ENCODE peak calls at places on chromosomes 11 and 22, in five cellular contexts. C is SK-N-SH, G is GM12878, J is H1, U is K562. F is an unnamed sample.

GRCh38 chr22:37951305-37951704 is 2.1 kb downstream of the C22orf23 start:
- DNase-seq in U (peak), G (no peak), J (no peak), C (no peak), F (no peak)

GRCh38 chr22:29917052-29917902 is 34.3 kb downstream of the MTMR3 start:
- DNase-seq in J (no peak), U (no peak), G (no peak), C (no peak), F (no peak)

GRCh38 chr11:2665747-2666710 is 33.8 kb downstream of the KCNQ1OT1 start:
- DNase-seq in U (no peak), J (no peak), C (no peak), G (no peak), F (no peak)

GRCh38 chr11:86143429-86144030 is 74.6 kb upstream of the PICALM start:
- DNase-seq in J (no peak), C (no peak), U (peak), G (no peak), F (no peak)

GRCh38 chr11:19953909-19954308 is 206.4 kb downstream of the DBX1 start:
- DNase-seq in U (peak), C (no peak), G (no peak), J (no peak), F (no peak)

GRCh38 chr22:50313021-50313420 is 5.6 kb upstream of the PLXNB2 start:
- DNase-seq in G (no peak), J (no peak), U (no peak), C (no peak), F (no peak)

GRCh38 chr11:69515271-69516245 is 34.1 kb downstream of the LINC01488 start:
- DNase-seq in U (no peak), G (no peak), J (no peak), C (no peak), F (peak)

GRCh38 chr22:50398698-50399648 is 55.8 kb downstream of the PPP6R2 start:
- DNase-seq in U (no peak), G (no peak), C (no peak), J (no peak), F (no peak)

GRCh38 chr11:304915-305833 is 2.4 kb upstream of the IFITM2 start:
- DNase-seq in J (no peak), C (peak), U (peak), G (no peak), F (peak)

GRCh38 chr11:74444173-74444832 is 23.0 kb downstream of the KCNE3 start:
- DNase-seq in C (no peak), G (no peak), U (no peak), J (no peak), F (no peak)

GRCh38 chr11:11425806-11426205 is 72.8 kb upstream of the CSNK2A3 start:
- DNase-seq in U (no peak), G (no peak), C (no peak), J (no peak), F (no peak)

GRCh38 chr11:33867996-33868645 is 23.8 kb downstream of the LMO2 start:
- DNase-seq in C (no peak), J (no peak), G (no peak), U (no peak), F (no peak)

GRCh38 chr11:44944181-44944852 is 6.4 kb downstream of the TP53I11 start:
- DNase-seq in U (no peak), C (no peak), J (peak), G (no peak), F (no peak)

GRCh38 chr11:2287102-2287501 is 14.6 kb downstream of the C11orf21 start:
- DNase-seq in G (no peak), U (no peak), J (no peak), C (no peak), F (no peak)

GRCh38 chr11:20353829-20354434 is 9.6 kb upstream of the HTATIP2 start:
- DNase-seq in G (no peak), U (peak), J (no peak), C (peak), F (peak)

GRCh38 chr11:125338435-125338834 is 157.6 kb downstream of the FEZ1 start:
- DNase-seq in J (no peak), C (no peak), U (no peak), G (no peak), F (no peak)

GRCh38 chr11:13140028-13140870 is 131.1 kb downstream of the RASSF10 start:
- DNase-seq in C (no peak), J (no peak), U (no peak), G (peak), F (no peak)

GRCh38 chr11:47858169-47858543 is 10.0 kb upstream of the NUP160 start:
- DNase-seq in J (no peak), U (no peak), G (no peak), C (no peak), F (no peak)

GRCh38 chr11:134485316-134485715 is 73.3 kb upstream of the B3GAT1 start:
- DNase-seq in G (no peak), C (no peak), U (no peak), J (no peak), F (no peak)

GRCh38 chr11:18617688-18618340 is 16.3 kb downstream of the SPTY2D1 start:
- DNase-seq in J (no peak), G (peak), U (no peak), C (no peak), F (no peak)

GRCh38 chr11:112012877-112013276 is 12.3 kb upstream of the DLAT start:
- DNase-seq in G (no peak), C (no peak), J (no peak), U (no peak), F (no peak)

GRCh38 chr11:32438883-32439487 is 3.6 kb upstream of the WT1 start:
- DNase-seq in U (no peak), C (peak), J (no peak), G (no peak), F (no peak)

GRCh38 chr22:23110922-23111527 is 30.8 kb downstream of the RSPH14 start:
- DNase-seq in C (no peak), G (no peak), J (no peak), U (peak), F (no peak)

GRCh38 chr22:43862074-43862881 is at the start of gene SULT4A1:
- DNase-seq in C (peak), G (no peak), U (peak), J (no peak), F (no peak)

GRCh38 chr22:27835446-27835845 is 33.9 kb upstream of the MN1 start:
- DNase-seq in C (no peak), U (no peak), G (no peak), J (no peak), F (no peak)

GRCh38 chr11:2696461-2696860 is 3.3 kb downstream of the KCNQ1OT1 start:
- DNase-seq in G (no peak), C (no peak), J (no peak), U (no peak), F (no peak)

GRCh38 chr22:28801845-28802594 is 1.7 kb upstream of the XBP1 start:
- DNase-seq in G (no peak), U (peak), C (no peak), J (no peak), F (peak)

GRCh38 chr22:28820885-28821284 is 20.5 kb upstream of the XBP1 start:
- DNase-seq in C (no peak), G (no peak), J (no peak), U (no peak), F (no peak)

DNA sequence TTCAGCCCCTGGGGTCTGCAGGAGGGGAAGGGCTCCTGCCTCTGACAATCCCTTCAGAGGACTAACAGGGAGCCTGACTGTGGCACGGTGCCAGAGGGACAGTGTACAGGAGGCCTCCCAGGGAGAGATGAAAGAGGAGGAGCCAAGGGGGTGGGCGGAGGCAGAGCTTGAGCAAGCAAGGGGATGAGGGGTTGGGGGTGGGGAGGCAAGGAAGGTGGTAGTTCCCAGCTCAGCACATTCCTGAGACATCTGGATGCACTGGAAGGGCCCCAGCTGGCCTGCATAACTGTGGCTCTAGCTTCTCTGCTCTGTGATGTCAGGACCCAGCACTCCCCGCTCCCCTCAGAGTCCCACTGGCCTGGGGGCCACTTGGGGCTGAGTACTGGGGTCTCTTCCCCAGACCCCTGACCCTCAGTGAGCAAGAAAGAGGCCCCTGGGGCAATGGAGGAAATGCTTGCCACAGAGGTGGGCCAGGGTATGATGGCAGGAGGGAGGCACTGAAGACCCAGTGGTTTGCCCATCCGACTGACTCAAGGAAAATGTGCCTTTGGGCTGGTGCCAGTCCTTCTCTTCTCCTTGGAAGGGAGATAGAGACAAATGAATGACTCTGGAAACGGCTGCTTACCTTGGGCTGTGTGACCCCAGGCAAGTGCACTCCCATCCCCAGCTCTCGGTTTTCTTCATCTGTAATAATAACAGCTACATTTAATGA is 13.3 kb downstream of the CREB3L1 start:
- DNase-seq in U (peak), J (peak), G (no peak), C (peak), F (no peak)
- TF ChIP-seq GABPA in U (no peak), J (no peak), G (no peak), C (no peak), F (no peak)

DNA sequence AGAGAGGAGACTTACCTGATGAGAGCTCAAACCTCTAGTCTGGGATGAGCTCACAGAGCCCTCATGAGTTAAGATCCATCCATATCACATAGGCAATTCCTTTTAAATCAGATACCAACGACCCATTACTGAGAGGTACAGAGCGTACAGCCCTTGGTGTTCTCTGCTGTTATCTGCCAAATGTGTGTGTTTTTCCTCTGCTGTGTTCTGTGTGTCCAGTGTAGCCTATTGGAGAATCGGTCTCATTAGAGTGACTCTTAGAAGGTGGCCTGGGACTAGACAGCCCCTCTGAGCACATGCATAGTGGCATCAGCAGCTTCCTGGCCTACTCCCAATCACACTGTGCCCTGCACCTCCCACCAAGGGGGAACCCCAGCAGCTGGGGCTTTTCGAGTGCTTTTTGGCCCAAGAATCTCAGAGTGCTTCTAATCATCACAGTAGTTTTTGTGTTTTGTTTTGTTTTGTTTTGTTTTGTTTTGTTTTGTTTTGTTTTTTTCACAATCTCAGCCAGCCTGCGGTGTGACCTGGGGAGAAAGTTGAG is 25.5 kb downstream of the TP53AIP1 start:
- DNase-seq in G (no peak), C (no peak), U (no peak), J (no peak), F (no peak)
- TF ChIP-seq GABPA in G (no peak), C (no peak), U (no peak), J (no peak), F (no peak)

GRCh38 chr22:46113110-46113909 is 37.0 kb upstream of the PPARA start:
- DNase-seq in J (no peak), C (no peak), U (no peak), G (no peak), F (no peak)

GRCh38 chr22:46115388-46115678 is 35.0 kb upstream of the PPARA start:
- DNase-seq in U (no peak), C (no peak), J (no peak), G (no peak), F (no peak)

GRCh38 chr22:46113910-46114517 is 36.3 kb upstream of the PPARA start:
- DNase-seq in U (no peak), C (no peak), J (no peak), G (no peak), F (no peak)

GRCh38 chr22:46115755-46116490 is 34.4 kb upstream of the PPARA start:
- DNase-seq in C (no peak), U (no peak), G (no peak), J (no peak), F (no peak)

DNA sequence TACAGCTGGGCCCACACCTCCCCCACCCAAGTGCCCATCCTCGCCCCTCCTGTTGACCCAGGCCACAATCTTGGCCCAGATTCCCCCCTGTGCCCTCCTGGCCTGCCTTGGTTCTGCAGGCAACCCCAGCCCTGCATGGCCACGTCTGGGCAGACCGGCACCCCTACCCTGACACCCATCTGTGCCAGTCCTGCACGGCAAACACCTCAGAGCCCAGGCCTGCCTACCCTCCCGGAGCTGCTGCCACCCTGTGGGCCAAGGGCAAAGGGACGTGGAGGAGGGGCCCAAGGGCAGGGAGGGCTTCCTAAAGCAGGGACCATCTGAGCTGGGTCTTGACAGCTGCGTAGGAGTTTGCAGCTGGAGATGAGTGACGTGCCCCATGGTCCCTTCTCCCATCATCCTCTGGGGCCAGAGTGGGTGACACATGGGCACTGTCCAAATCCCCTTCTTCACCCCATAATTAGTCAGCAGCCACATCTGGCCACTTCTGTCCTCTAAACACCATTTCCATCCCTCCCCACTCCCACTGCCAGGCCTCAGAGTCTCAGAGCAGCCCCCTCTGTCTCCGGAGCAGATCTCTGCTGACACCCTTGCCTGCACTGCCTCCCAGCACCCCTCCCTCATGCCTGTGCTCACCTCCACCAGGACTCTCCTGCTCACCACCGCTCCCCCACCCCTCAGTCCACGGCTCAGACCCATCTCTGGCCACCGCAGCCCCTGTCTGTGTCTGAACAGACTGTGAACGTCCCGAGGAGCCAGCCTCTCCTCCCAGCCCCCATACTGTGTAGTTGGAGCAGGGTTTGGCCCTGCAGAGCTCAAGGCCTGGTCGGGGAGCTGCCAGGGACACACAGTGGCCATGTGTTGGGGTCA is 35.6 kb upstream of the PPARA start:
- DNase-seq in C (no peak), G (no peak), J (no peak), U (no peak), F (no peak)
- TF ChIP-seq GABPA in C (no peak), G (no peak), J (no peak), U (no peak), F (no peak)

GRCh38 chr11:6674856-6675255 is 8.3 kb downstream of the MRPL17 start:
- DNase-seq in C (no peak), J (no peak), G (no peak), U (no peak), F (no peak)

GRCh38 chr11:6674198-6674597 is 8.9 kb downstream of the MRPL17 start:
- DNase-seq in U (no peak), J (no peak), G (no peak), C (no peak), F (no peak)

GRCh38 chr11:6673523-6673922 is 9.6 kb downstream of the MRPL17 start:
- DNase-seq in G (no peak), J (no peak), U (no peak), C (no peak), F (no peak)

GRCh38 chr11:6681505-6681904 is 1.6 kb downstream of the MRPL17 start:
- DNase-seq in J (no peak), C (no peak), G (no peak), U (no peak), F (no peak)

GRCh38 chr11:6677018-6677417 is 6.1 kb downstream of the MRPL17 start:
- DNase-seq in G (no peak), J (no peak), U (no peak), C (no peak), F (no peak)
- TF ChIP-seq GABPA in G (no peak), J (no peak), U (no peak), C (no peak), F (no peak)

F was measured in HL-60.